ENCODE peak calls at places on chromosome 20, in ten cellular contexts. C is CD8-positive, alpha-beta memory T cell; L is T-helper 9 cell; U is NCI-H2081; Z is M059J; G is NCI-H748 treated with DMSO at 0.1 percent for 48 hours; O is stimulated activated CD4-positive, alpha-beta T cell treated with anti-CD3 and anti-CD28 coated beads, Interleukin-2, amount 100 ng/mL, for 48 hours; Y is SK-N-SH; A is psoas muscle; X is endothelial cell. P is an unnamed sample.

GRCh38 chr20:50214226-50215024 is 23.8 kb downstream of the CEBPB start:
- DNase-seq in L (no peak), A (no peak), Z (no peak), X (no peak), Y (no peak), U (no peak), C (no peak), O (no peak), G (no peak), P (no peak)

GRCh38 chr20:2386516-2387179 is 5.9 kb downstream of the TGM6 start:
- DNase-seq in X (no peak), Y (no peak), O (no peak), U (no peak), Z (peak), A (no peak), L (no peak), C (no peak), G (no peak), P (no peak)

GRCh38 chr20:63577317-63577894 is 3.4 kb upstream of the HELZ2 start:
- DNase-seq in L (no peak), X (no peak), Y (peak), O (no peak), C (no peak), A (no peak), G (no peak), Z (no peak), U (no peak), P (no peak)

GRCh38 chr20:4667371-4667773 is 54.3 kb upstream of the PRND start:
- DNase-seq in L (no peak), G (no peak), X (no peak), U (no peak), A (no peak), C (no peak), O (no peak), Y (no peak), Z (no peak), P (no peak)

GRCh38 chr20:3646067-3646440 is 17.1 kb downstream of the GFRA4 start:
- DNase-seq in C (no peak), G (no peak), Z (no peak), X (no peak), Y (no peak), A (no peak), O (no peak), U (no peak), L (no peak), P (no peak)

GRCh38 chr20:37202267-37202943 is 23.1 kb upstream of the MROH8 start:
- DNase-seq in L (no peak), X (peak), U (peak), O (no peak), C (no peak), Z (peak), Y (peak), G (no peak), A (no peak), P (no peak)

GRCh38 chr20:52859156-52859887 is 112.8 kb upstream of the TSHZ2 start:
- DNase-seq in U (no peak), Y (peak), O (no peak), A (peak), Z (peak), C (no peak), G (no peak), X (no peak), L (no peak), P (no peak)

GRCh38 chr20:38873050-38873581 is 53.1 kb upstream of the FAM83D start:
- DNase-seq in O (peak), G (no peak), U (no peak), A (no peak), X (no peak), Y (no peak), Z (no peak), L (peak), C (peak), P (peak)

GRCh38 chr20:53157443-53158408 is 185.6 kb downstream of the TSHZ2 start:
- DNase-seq in Z (peak), A (peak), X (peak), G (no peak), U (peak), O (peak), C (peak), Y (no peak), L (peak), P (peak)

GRCh38 chr20:21862224-21862927 is 156.9 kb downstream of the PAX1 start:
- DNase-seq in U (no peak), G (no peak), A (no peak), Y (no peak), L (no peak), C (no peak), O (no peak), Z (no peak), X (no peak), P (no peak)

GRCh38 chr20:2745060-2745910 is 52.7 kb downstream of the EBF4 start:
- DNase-seq in A (no peak), O (no peak), C (no peak), U (no peak), L (no peak), Y (no peak), G (no peak), X (no peak), Z (no peak), P (no peak)

GRCh38 chr20:39775110-39775509 is 813.0 kb downstream of the DHX35 start:
- DNase-seq in A (peak), G (no peak), C (no peak), L (no peak), Z (peak), Y (no peak), O (no peak), U (no peak), X (no peak), P (no peak)

GRCh38 chr20:63375438-63375837 is 14.3 kb upstream of the CHRNA4 start:
- DNase-seq in U (no peak), G (no peak), A (no peak), Y (no peak), X (no peak), C (no peak), L (no peak), O (no peak), Z (no peak), P (no peak)

GRCh38 chr20:949717-950116 is 33.6 kb upstream of the ANGPT4 start:
- DNase-seq in A (no peak), X (no peak), Z (no peak), Y (no peak), L (no peak), C (no peak), G (no peak), U (no peak), O (no peak), P (no peak)

GRCh38 chr20:45111799-45112471 is 3.0 kb downstream of the WFDC5 start:
- DNase-seq in C (no peak), Z (no peak), X (no peak), O (no peak), L (no peak), A (no peak), U (no peak), G (no peak), Y (peak), P (no peak)

GRCh38 chr20:45857114-45857835 is at the start of the genes ACOT8 and ZSWIM3:
- DNase-seq in A (peak), U (peak), Z (peak), C (peak), X (peak), G (peak), O (peak), Y (peak), L (peak), P (peak)

GRCh38 chr20:21628800-21629199 is 76.7 kb upstream of the PAX1 start:
- DNase-seq in Y (no peak), U (no peak), Z (no peak), O (no peak), A (no peak), C (no peak), L (no peak), X (no peak), G (no peak), P (no peak)

GRCh38 chr20:37565134-37565811 is 37.6 kb upstream of the BLCAP start:
- DNase-seq in G (no peak), U (no peak), L (no peak), Y (no peak), O (no peak), X (no peak), C (no peak), Z (no peak), A (no peak), P (no peak)

GRCh38 chr20:1881240-1881835 is 13.9 kb upstream of the SIRPA start:
- DNase-seq in O (no peak), A (no peak), U (no peak), G (no peak), Y (no peak), L (no peak), C (no peak), Z (no peak), X (no peak), P (no peak)

GRCh38 chr20:51985013-51985415 is 182.7 kb upstream of the SALL4 start:
- DNase-seq in Z (peak), U (no peak), Y (peak), C (no peak), X (no peak), A (no peak), O (no peak), G (no peak), L (no peak), P (no peak)

GRCh38 chr20:48288930-48289507 is 503.7 kb upstream of the SULF2 start:
- DNase-seq in Y (no peak), C (no peak), X (no peak), L (no peak), O (no peak), G (no peak), Z (peak), U (no peak), A (no peak), P (no peak)

GRCh38 chr20:1945134-1945618 is 48.7 kb downstream of the PDYN start:
- DNase-seq in Y (no peak), L (no peak), Z (no peak), C (no peak), G (no peak), A (peak), X (no peak), U (no peak), O (no peak), P (peak)

GRCh38 chr20:62352402-62353288 is 14.5 kb downstream of the LAMA5 start:
- DNase-seq in L (no peak), U (peak), O (no peak), Z (peak), A (peak), C (no peak), Y (peak), X (no peak), G (no peak), P (no peak)

GRCh38 chr20:22460803-22461202 is 123.6 kb downstream of the FOXA2 start:
- DNase-seq in O (no peak), C (no peak), A (no peak), Y (no peak), Z (no peak), U (no peak), X (no peak), G (no peak), L (no peak), P (no peak)

GRCh38 chr20:61802721-61803311 is 262.9 kb downstream of the TAF4 start:
- DNase-seq in G (no peak), L (no peak), C (no peak), U (no peak), X (no peak), Z (no peak), Y (no peak), A (no peak), O (no peak), P (no peak)

GRCh38 chr20:59780494-59781185 is 152.8 kb downstream of the SYCP2 start:
- DNase-seq in G (no peak), O (no peak), C (no peak), Z (no peak), Y (no peak), U (no peak), A (no peak), X (no peak), L (no peak), P (no peak)

GRCh38 chr20:4749326-4749725 is 27.6 kb downstream of the PRND start:
- DNase-seq in C (no peak), G (no peak), U (no peak), Y (no peak), O (no peak), Z (no peak), X (no peak), A (no peak), L (no peak), P (no peak)

GRCh38 chr20:23857954-23858565 is 21.5 kb downstream of the CST5 start:
- DNase-seq in C (no peak), A (no peak), Y (no peak), Z (no peak), O (no peak), U (no peak), X (no peak), L (no peak), G (no peak), P (no peak)

GRCh38 chr20:32018269-32019155 is 8.3 kb downstream of the CCM2L start:
- DNase-seq in U (peak), Y (peak), Z (peak), O (peak), C (peak), L (peak), A (peak), X (peak), G (peak), P (no peak)

GRCh38 chr20:48722737-48723191 is 105.0 kb downstream of the PREX1 start:
- DNase-seq in Y (no peak), X (no peak), L (no peak), A (no peak), G (no peak), U (no peak), O (no peak), Z (peak), C (no peak), P (peak)

GRCh38 chr20:56094228-56094627 is 88.9 kb upstream of the CBLN4 start:
- DNase-seq in U (no peak), Y (no peak), L (no peak), X (no peak), A (no peak), C (no peak), G (no peak), Z (no peak), O (no peak), P (no peak)

GRCh38 chr20:41654884-41655283 is 36.7 kb upstream of the CHD6 start:
- DNase-seq in A (no peak), L (no peak), G (no peak), Z (peak), U (no peak), X (peak), Y (no peak), O (no peak), C (no peak), P (no peak)

GRCh38 chr20:44166008-44166407 is 21.0 kb downstream of the JPH2 start:
- DNase-seq in Z (peak), C (no peak), X (no peak), G (no peak), O (no peak), Y (no peak), U (no peak), A (no peak), L (no peak), P (no peak)

GRCh38 chr20:44959082-44959895 is 908 bp downstream of the TOMM34 start:
- DNase-seq in C (peak), Z (peak), G (no peak), U (no peak), L (peak), O (peak), Y (peak), X (no peak), A (no peak), P (peak)

GRCh38 chr20:37396520-37397075 is 50.7 kb downstream of the SRC start:
- DNase-seq in X (peak), L (no peak), A (peak), U (no peak), C (no peak), O (no peak), Z (no peak), G (peak), Y (peak), P (no peak)

GRCh38 chr20:15812696-15813095 is 760.6 kb downstream of the KIF16B start:
- DNase-seq in A (no peak), G (no peak), Y (no peak), L (no peak), O (no peak), U (no peak), C (no peak), X (no peak), Z (no peak), P (no peak)

GRCh38 chr20:4006640-4007039 is 8.7 kb downstream of the RNF24 start:
- DNase-seq in O (no peak), U (no peak), Y (peak), Z (peak), L (no peak), A (peak), G (no peak), C (no peak), X (no peak), P (no peak)

GRCh38 chr20:2756056-2756611 is 44.3 kb downstream of the CPXM1 start:
- DNase-seq in Z (peak), C (no peak), G (no peak), O (no peak), L (no peak), U (no peak), Y (peak), X (peak), A (no peak), P (peak)

GRCh38 chr20:63978319-63979220 is 872 bp downstream of the SAMD10 start:
- DNase-seq in Y (peak), U (peak), Z (no peak), O (peak), C (peak), A (peak), G (peak), L (peak), X (peak), P (peak)